ENCODE peak calls at places on chromosomes 11 and 22, in ten cellular contexts. I, Y, T, C, H, X, W, E, F and U are unnamed samples.

GRCh38 chr22:29270475-29271271 is 2.6 kb downstream of the EWSR1 start:
- DNase-seq in I (no peak), Y (peak), T (no peak), C (peak), H (peak), X (no peak), W (no peak), E (peak), F (no peak), U (no peak)

GRCh38 chr22:19891350-19892248 is 36.9 kb upstream of the GNB1L start:
- DNase-seq in I (no peak), Y (peak), T (peak), C (peak), H (peak), X (no peak), W (no peak), E (no peak), F (no peak), U (no peak)

GRCh38 chr11:11620251-11620965 is 1.4 kb downstream of the GALNT18 start:
- DNase-seq in I (peak), Y (peak), T (peak), C (peak), H (peak), X (peak), W (peak), E (peak), F (peak), U (no peak)

GRCh38 chr11:66478823-66479740 is 1.2 kb upstream of the DPP3 start:
- DNase-seq in I (peak), Y (peak), T (peak), C (peak), H (peak), X (peak), W (peak), E (peak), F (peak), U (no peak)

GRCh38 chr22:46614070-46614931 is 5.9 kb upstream of the GRAMD4 start:
- DNase-seq in I (no peak), Y (no peak), T (no peak), C (no peak), H (no peak), X (no peak), W (no peak), E (no peak), F (no peak), U (no peak)

GRCh38 chr22:20796731-20797130 is 22.8 kb downstream of the SERPIND1 start:
- DNase-seq in I (no peak), Y (no peak), T (no peak), C (no peak), H (no peak), X (no peak), W (no peak), E (no peak), F (no peak), U (no peak)

GRCh38 chr22:24976442-24977218 is 24.1 kb downstream of the KIAA1671 start:
- DNase-seq in I (no peak), Y (peak), T (no peak), C (no peak), H (peak), X (no peak), W (no peak), E (no peak), F (no peak), U (no peak)

GRCh38 chr11:19614370-19614936 is 98.2 kb upstream of the NAV2 start:
- DNase-seq in I (no peak), Y (no peak), T (no peak), C (no peak), H (no peak), X (no peak), W (no peak), E (no peak), F (no peak), U (no peak)

GRCh38 chr11:73350908-73351636 is 25.1 kb upstream of the RELT start:
- DNase-seq in I (peak), Y (peak), T (peak), C (peak), H (peak), X (peak), W (peak), E (peak), F (no peak), U (no peak)

GRCh38 chr11:27296406-27296994 is 66.5 kb downstream of the CCDC34 start:
- DNase-seq in I (no peak), Y (peak), T (no peak), C (peak), H (peak), X (peak), W (no peak), E (peak), F (no peak), U (no peak)

GRCh38 chr22:41245917-41246499 is 5.3 kb upstream of the CHADL start:
- DNase-seq in I (no peak), Y (no peak), T (peak), C (no peak), H (no peak), X (no peak), W (no peak), E (no peak), F (no peak), U (no peak)

GRCh38 chr11:108486828-108487227 is 11.4 kb downstream of the POGLUT3 start:
- DNase-seq in I (no peak), Y (no peak), T (no peak), C (no peak), H (no peak), X (no peak), W (no peak), E (no peak), F (no peak), U (no peak)

GRCh38 chr11:130475426-130476053 is 27.1 kb downstream of the ADAMTS15 start:
- DNase-seq in I (no peak), Y (no peak), T (no peak), C (no peak), H (no peak), X (no peak), W (no peak), E (no peak), F (no peak), U (no peak)

GRCh38 chr11:95792200-95792599 is 1.9 kb downstream of the CEP57 start:
- DNase-seq in I (no peak), Y (no peak), T (no peak), C (no peak), H (no peak), X (no peak), W (no peak), E (no peak), F (no peak), U (no peak)
- H3K4me3 ChIP-seq in I (no peak), Y (no peak), T (peak), C (no peak), H (no peak), X (peak), W (no peak), E (no peak), F (peak), U (no peak)

DNA sequence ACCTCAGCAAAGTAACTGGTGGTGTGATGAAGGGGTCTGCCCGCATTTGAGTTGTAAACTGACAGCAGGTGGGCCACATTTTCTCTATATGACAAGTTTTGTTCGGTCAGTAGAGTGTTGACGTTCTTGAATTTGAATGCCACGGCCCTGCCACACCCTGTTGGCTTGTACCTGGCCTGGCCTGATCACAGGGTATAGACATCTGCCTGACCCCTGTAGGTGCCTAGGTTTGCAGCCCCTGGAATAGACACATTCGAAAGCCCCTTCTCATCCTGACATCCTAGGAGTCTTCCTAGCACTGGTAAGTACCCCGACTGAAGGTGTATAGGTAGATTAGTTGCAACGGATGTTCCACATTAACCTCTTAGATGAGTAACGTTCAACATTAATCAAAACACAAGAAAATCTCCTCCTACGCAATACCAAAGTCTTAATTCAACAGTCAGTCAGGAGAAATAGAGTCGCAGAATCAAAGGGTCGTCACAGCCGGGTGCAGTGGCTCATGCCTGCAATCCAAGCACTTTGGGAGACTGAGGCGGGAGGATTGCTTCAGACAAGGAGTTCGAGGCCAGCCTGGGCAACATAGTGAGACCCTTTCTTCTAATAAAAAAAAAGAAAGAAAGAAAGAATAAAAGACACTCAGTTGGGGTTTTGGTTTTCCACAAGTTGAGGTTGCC is 43.6 kb upstream of the CD5 start:
- DNase-seq in I (no peak), Y (no peak), T (peak), C (no peak), H (no peak), X (no peak), W (no peak), E (no peak), F (no peak), U (no peak)
- TF ChIP-seq CTCF in I (no peak), Y (no peak), T (no peak), C (no peak), H (no peak), X (no peak), W (no peak), E (no peak), F (no peak), U (no peak)

DNA sequence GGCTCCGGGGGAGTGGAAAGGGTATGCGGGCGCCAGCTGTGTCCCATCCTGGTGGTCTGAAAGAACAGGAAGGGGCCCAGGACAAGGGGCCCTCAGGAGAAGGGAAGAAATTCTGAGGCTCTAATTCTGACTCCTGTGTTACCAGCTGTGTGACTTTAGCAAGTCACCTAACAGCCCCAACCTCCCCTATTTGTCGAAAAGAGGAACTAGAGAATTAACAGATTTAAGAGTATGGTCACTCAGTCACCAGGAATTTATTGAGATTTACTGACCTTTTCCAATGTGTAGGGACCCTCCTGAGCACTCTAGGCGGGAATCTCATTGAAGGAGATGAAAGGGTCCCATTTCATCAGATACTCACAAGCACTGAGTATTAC is 14.6 kb downstream of the RPS6KA4 start:
- DNase-seq in I (no peak), Y (no peak), T (no peak), C (no peak), H (no peak), X (no peak), W (no peak), E (no peak), F (no peak), U (no peak)
- H3K4me3 ChIP-seq in I (no peak), Y (no peak), T (no peak), C (no peak), H (no peak), X (no peak), W (no peak), E (peak), F (no peak), U (no peak)

GRCh38 chr11:72333657-72334056 is 89.7 kb upstream of the PHOX2A start:
- DNase-seq in I (no peak), Y (no peak), T (peak), C (peak), H (no peak), X (peak), W (no peak), E (peak), F (no peak), U (no peak)
- TF ChIP-seq CTCF in I (no peak), Y (no peak), T (peak), C (no peak), H (no peak), X (peak), W (no peak), E (no peak), F (no peak), U (no peak)

GRCh38 chr22:30398685-30399680 is 2.2 kb downstream of the SEC14L2 start:
- DNase-seq in I (no peak), Y (no peak), T (no peak), C (peak), H (peak), X (no peak), W (no peak), E (no peak), F (no peak), U (no peak)

GRCh38 chr22:30400159-30400558 is 3.3 kb downstream of the SEC14L2 start:
- DNase-seq in I (no peak), Y (peak), T (no peak), C (no peak), H (peak), X (no peak), W (no peak), E (no peak), F (no peak), U (no peak)

GRCh38 chr22:30399718-30400117 is 2.9 kb downstream of the SEC14L2 start:
- DNase-seq in I (no peak), Y (no peak), T (no peak), C (no peak), H (no peak), X (no peak), W (no peak), E (no peak), F (no peak), U (no peak)

GRCh38 chr22:30396871-30397655 is at the start of gene SEC14L2:
- DNase-seq in I (peak), Y (peak), T (peak), C (peak), H (peak), X (peak), W (peak), E (peak), F (peak), U (no peak)

GRCh38 chr22:30397656-30398635 is 1.1 kb downstream of the SEC14L2 start:
- DNase-seq in I (no peak), Y (no peak), T (no peak), C (no peak), H (peak), X (no peak), W (no peak), E (no peak), F (no peak), U (no peak)
- H3K4me3 ChIP-seq in I (peak), Y (peak), T (peak), C (peak), H (peak), X (peak), W (peak), E (peak), F (peak), U (peak)

GRCh38 chr11:1640076-1640946 is 10.7 kb downstream of the KRTAP5-5 start:
- DNase-seq in I (no peak), Y (no peak), T (peak), C (peak), H (peak), X (peak), W (peak), E (peak), F (no peak), U (no peak)
- TF ChIP-seq CTCF in I (peak), Y (peak), T (peak), C (peak), H (peak), X (peak), W (peak), E (peak), F (peak), U (peak)

DNA sequence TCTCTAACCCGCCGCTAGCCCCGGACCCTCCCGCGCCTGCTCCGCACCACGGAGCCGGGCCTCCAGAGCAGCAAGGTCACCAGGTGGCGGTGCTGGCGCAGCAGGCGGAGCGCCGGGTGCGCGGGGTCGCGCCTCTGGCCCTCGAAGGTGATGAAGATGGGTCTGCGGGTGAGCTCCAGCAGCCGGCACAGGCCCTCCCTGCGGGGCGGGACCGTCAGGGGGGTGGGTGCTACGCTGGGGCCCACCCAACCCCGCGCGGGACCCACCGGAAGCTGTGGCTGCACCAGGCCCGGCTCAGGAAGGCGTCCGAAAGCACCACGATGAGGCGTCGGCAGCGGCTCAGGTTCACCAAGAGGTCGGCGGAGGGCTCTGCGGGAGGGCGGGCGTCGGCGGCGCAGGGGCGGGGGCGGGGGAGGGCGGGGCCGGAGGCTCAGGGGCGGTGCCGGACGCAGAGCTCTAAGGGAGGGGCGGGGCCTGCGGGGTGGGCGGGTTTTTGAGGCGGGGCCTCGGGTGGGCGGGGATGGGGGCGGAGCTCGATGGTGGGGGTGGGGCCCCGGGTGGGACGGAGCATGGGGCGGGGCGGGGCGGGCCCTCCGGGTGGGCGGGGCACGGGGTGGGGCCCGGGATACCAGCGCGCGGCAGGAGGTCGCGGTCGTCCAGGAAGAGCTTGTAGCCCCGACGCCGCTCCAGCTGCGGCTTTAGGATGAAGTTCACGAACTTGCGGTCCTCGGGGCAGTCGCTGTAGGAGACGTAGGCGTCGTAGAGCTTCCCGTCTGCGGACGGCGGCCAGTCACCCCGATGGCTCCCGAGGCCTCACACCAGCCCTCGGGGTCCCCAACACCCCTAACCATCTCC is 7.8 kb downstream of the SIGIRR start:
- DNase-seq in I (peak), Y (peak), T (peak), C (peak), H (peak), X (peak), W (peak), E (peak), F (peak), U (no peak)
- H3K4me3 ChIP-seq in I (peak), Y (no peak), T (peak), C (peak), H (peak), X (peak), W (peak), E (peak), F (peak), U (peak)

GRCh38 chr11:60594998-60595637 is 79.9 kb downstream of the MS4A13 start:
- DNase-seq in I (no peak), Y (no peak), T (peak), C (no peak), H (no peak), X (peak), W (no peak), E (no peak), F (no peak), U (no peak)

DNA sequence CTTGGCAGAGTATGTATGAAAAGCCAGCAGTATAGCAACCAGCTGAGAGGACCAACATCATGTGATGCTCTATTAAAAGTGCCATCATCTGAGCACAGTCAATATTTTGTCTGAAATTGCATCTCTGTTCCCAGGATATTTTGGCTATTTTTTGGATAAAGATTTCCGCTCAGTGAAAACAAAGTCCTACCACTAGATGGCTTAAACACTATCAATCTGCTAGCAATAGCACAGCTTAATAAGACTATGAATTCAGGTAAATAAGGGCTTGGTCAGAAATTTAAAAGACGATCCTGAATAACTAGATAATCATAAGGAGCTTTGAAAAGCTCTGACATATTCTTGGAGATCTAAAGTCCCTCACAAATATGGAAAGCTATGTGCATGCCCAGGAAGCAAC is 74.4 kb downstream of the MS4A13 start:
- DNase-seq in I (no peak), Y (no peak), T (no peak), C (no peak), H (no peak), X (no peak), W (no peak), E (no peak), F (no peak), U (no peak)
- TF ChIP-seq CTCF in I (no peak), Y (no peak), T (peak), C (no peak), H (no peak), X (no peak), W (no peak), E (no peak), F (no peak), U (no peak)

GRCh38 chr11:99519095-99519494 is 498.3 kb downstream of the CNTN5 start:
- DNase-seq in I (no peak), Y (no peak), T (no peak), C (no peak), H (no peak), X (no peak), W (no peak), E (no peak), F (no peak), U (no peak)
- H3K4me3 ChIP-seq in I (no peak), Y (no peak), T (no peak), C (no peak), H (no peak), X (no peak), W (no peak), E (no peak), F (no peak), U (no peak)